ENCODE peak calls at places on chromosomes 5 and 9, in eight cellular contexts. W, Y, Q, B, U, D, L and H are unnamed samples.

GRCh38 chr5:16666861-16667481 is 50.2 kb upstream of the RETREG1 start:
- DNase-seq in W (peak), D (peak), Q (no peak), Y (peak), L (no peak), U (no peak), B (no peak), H (no peak)

GRCh38 chr5:34651791-34652190 is 4.3 kb upstream of the RAI14 start:
- DNase-seq in U (no peak), B (no peak), Y (no peak), W (no peak), D (no peak), L (no peak), Q (no peak), H (no peak)

GRCh38 chr5:126868961-126869451 is 92.1 kb downstream of the LMNB1 start:
- DNase-seq in D (no peak), Q (no peak), Y (peak), L (no peak), B (no peak), W (peak), U (no peak), H (peak)

GRCh38 chr5:61817472-61818326 is 485.6 kb downstream of the ZSWIM6 start:
- DNase-seq in U (peak), Y (peak), D (peak), W (peak), Q (no peak), B (no peak), L (peak), H (no peak)

GRCh38 chr9:113579270-113580040 is 115.9 kb downstream of the RGS3 start:
- DNase-seq in B (peak), Q (peak), Y (peak), L (no peak), D (peak), W (no peak), U (no peak), H (no peak)

GRCh38 chr9:27801511-27801910 is 228.2 kb upstream of the C9orf72 start:
- DNase-seq in Q (no peak), U (no peak), D (no peak), Y (no peak), W (no peak), L (no peak), B (no peak), H (no peak)

GRCh38 chr5:96663608-96664007 is 1.4 kb downstream of the CAST start:
- DNase-seq in B (no peak), Y (no peak), D (no peak), L (no peak), Q (no peak), W (no peak), U (no peak), H (no peak)

GRCh38 chr9:91705386-91705785 is 244.6 kb downstream of the ROR2 start:
- DNase-seq in U (no peak), B (no peak), Y (no peak), W (no peak), L (no peak), D (no peak), Q (no peak), H (no peak)

GRCh38 chr5:1832511-1833250 is 31.5 kb downstream of the NDUFS6 start:
- DNase-seq in B (no peak), D (no peak), L (no peak), U (no peak), Q (no peak), W (no peak), Y (peak), H (no peak)

GRCh38 chr5:54159153-54159836 is 151.1 kb downstream of the ARL15 start:
- DNase-seq in B (no peak), W (no peak), U (peak), Y (no peak), L (no peak), Q (no peak), D (no peak), H (no peak)

GRCh38 chr5:164317676-164318075 is 812.3 kb downstream of the MAT2B start:
- DNase-seq in D (no peak), L (no peak), Q (no peak), Y (no peak), B (no peak), W (no peak), U (no peak), H (no peak)

GRCh38 chr5:67381240-67381875 is 184.8 kb upstream of the CD180 start:
- DNase-seq in U (no peak), W (no peak), Y (peak), L (no peak), B (no peak), D (no peak), Q (no peak), H (no peak)

GRCh38 chr5:171323806-171324632 is 15.0 kb downstream of the TLX3 start:
- DNase-seq in U (no peak), Y (no peak), D (no peak), W (no peak), B (no peak), Q (no peak), L (no peak), H (no peak)

GRCh38 chr5:149860801-149861322 is 83.7 kb downstream of the PDE6A start:
- DNase-seq in W (no peak), U (no peak), Y (no peak), D (no peak), Q (peak), B (peak), L (no peak), H (peak)

GRCh38 chr5:107857785-107858184 is 187.0 kb upstream of the EFNA5 start:
- DNase-seq in L (no peak), Y (no peak), W (no peak), B (no peak), U (no peak), D (no peak), Q (no peak), H (no peak)

GRCh38 chr5:170254056-170254455 is 21.3 kb downstream of the C5orf58 start:
- DNase-seq in L (no peak), Q (no peak), Y (no peak), B (no peak), U (no peak), W (no peak), D (no peak), H (peak)

GRCh38 chr5:102796014-102796413 is 40.9 kb downstream of the PAM start:
- DNase-seq in W (no peak), U (no peak), Y (no peak), Q (no peak), B (no peak), L (no peak), D (no peak), H (no peak)

GRCh38 chr9:88953401-88954029 is 37.8 kb upstream of the S1PR3 start:
- DNase-seq in Y (no peak), U (no peak), W (peak), D (no peak), Q (no peak), B (no peak), L (no peak), H (no peak)

GRCh38 chr5:74386571-74387334 is 253.8 kb downstream of the ENC1 start:
- DNase-seq in W (no peak), Y (no peak), L (no peak), U (no peak), D (no peak), B (no peak), Q (no peak), H (no peak)

GRCh38 chr9:755454-756381 is 85.8 kb upstream of the DMRT1 start:
- DNase-seq in Y (no peak), W (peak), D (no peak), U (no peak), B (peak), L (peak), Q (peak), H (no peak)

DNA sequence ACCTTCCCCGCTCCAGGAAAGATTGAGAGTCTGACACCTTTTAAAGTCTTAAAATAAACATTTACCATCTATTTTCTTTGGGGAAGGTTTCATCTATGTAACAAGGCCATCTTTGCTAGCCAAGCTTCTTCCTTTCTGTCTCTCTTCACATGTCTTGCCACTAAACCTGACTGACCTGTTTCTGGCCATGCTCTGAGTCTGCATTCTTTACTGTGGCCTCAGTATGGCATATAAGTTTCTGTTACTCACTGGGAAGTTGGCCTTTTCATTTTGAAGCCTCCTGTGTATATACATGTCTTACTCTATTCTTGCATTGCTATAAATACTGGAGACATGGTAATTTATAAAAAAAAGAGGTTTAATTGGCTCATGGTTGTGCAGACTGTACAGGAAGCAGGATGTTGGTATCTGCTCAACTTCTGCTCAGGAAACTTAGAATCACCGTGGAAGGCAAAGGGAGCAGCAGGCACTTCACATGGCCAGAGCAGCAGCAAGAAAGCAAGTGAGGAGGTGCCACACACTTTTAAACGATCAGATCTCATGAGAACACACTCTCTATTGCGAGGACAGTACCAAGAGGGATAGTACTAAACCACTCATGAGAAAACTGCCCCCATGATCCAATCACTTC is 48.1 kb downstream of the KCNV2 start:
- DNase-seq in U (no peak), L (no peak), B (no peak), Y (no peak), D (no peak), Q (no peak), W (peak), H (no peak)
- TF ChIP-seq POLR2AphosphoS5 in U (no peak), L (no peak), B (no peak), Y (no peak), D (no peak), Q (no peak), W (no peak), H (no peak)

DNA sequence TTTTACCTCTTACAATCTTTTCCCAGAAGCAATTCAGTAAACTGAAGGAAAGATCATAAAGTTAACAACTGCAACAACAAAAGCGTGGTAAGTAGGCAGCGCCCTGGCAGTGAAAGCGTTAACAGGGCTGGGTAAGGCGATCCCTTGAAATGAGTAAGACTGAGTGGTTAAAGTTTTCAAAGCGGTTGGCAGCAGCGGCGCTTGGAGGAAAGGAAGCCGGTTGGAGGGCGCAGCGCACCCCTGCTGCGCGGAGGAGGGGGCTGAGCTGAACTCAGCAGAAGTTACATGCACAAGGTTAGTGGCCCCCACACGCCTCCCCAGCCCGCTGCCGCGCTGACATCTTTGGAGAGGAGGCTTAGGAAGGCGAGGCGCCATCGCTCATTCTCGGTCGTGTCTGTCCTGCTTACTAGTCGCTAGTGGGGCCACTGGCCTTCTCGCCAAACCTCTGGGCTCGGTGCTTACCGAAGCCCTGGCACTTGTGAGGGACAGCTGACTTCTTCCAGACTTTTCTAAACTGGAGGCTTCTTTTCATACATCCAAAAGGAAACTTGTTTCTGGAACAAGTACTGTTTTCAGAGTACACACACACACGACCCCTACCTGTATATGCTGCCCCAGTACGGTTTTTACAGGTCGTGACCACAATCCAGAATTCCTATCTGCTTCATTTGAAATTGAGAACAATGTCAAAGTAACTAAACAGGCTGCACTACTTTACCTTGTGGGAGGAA is at the start of gene SH3RF2:
- DNase-seq in U (peak), Y (no peak), D (peak), L (peak), Q (peak), B (peak), W (peak), H (no peak)
- TF ChIP-seq POLR2AphosphoS5 in U (no peak), Y (no peak), D (peak), L (peak), Q (no peak), B (no peak), W (no peak), H (no peak)

DNA sequence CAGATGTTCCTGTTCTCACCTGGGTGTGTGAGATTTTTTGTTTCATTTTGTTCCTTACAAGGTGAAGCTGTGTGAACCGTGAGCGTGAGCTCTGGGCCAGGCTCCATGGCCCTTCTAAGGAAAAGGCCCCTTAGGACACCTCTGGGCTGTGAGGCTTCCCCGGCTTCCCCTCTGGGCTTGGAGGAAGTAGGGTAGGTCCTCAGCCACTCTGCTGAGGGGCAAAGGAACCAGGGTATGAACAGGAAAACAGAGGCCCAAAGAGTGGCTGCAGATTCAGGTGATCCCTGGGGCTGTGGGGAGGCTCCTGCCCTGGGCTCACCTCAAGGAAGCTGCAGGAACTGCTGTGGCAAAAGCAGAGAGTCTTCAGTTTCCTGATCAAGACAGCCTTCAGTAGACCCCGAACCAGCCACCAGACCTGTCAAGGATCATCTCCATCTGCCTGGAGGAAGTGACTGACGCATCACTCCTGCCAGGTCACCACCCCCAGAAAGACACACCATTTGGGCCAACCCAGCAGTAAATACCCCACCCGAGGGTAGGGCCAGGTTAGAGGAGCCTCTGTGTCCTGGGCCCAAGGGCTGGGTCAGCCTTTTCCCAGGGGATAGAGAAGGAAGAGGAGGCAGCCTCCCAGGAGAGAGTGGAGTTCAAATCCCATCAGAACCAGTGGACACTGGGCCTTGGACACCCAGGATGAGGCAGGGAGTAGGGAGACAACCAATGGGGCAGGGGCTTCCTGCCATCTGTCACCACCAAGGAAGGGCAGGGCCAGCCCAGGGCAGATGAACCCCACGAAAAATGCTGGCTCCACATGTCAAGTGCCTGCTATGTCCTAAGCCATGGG is 5.7 kb upstream of the ST6GALNAC6 start:
- DNase-seq in L (no peak), Y (no peak), W (no peak), D (peak), B (peak), U (peak), Q (no peak), H (no peak)
- TF ChIP-seq POLR2AphosphoS5 in L (no peak), Y (no peak), W (no peak), D (peak), B (peak), U (no peak), Q (peak), H (no peak)

GRCh38 chr9:136725612-136726011 is 13.2 kb downstream of the DIPK1B start:
- DNase-seq in L (no peak), B (no peak), Y (no peak), U (no peak), W (peak), Q (no peak), D (no peak), H (no peak)
- TF ChIP-seq POLR2AphosphoS5 in L (peak), B (no peak), Y (no peak), U (no peak), W (no peak), Q (no peak), D (no peak), H (no peak)

DNA sequence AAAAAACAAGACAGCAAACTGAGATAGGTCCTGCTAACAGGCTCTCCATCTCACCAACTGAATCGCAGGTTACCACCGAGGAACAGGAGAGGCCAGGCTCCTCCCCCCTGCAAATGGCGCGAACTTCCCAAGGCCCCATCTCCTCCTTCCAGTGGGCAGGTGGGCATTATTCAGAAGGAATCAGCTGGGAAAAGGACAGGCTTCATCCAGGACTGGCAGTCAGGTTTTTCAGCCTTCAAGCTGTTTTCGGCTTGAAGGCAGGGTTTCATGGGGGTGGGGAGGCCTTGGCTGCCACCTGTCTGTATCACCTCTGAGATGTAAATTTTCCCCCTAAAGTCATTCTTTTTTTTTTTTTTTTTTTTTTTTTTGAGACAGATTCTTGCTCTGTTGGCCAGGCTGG is 79.4 kb downstream of the SFXN1 start:
- DNase-seq in B (no peak), W (no peak), Y (no peak), D (no peak), L (no peak), Q (no peak), U (no peak), H (no peak)
- TF ChIP-seq POLR2AphosphoS5 in B (no peak), W (no peak), Y (no peak), D (no peak), L (no peak), Q (no peak), U (no peak), H (no peak)